ENCODE peak calls at places on chromosomes 2 and 18, in six cellular contexts. H is A549, E is pancreas, P is epithelial cell of esophagus, M is fibroblast of pulmonary artery, I is left lung. F is an unnamed sample.

GRCh38 chr2:238299803-238300202 is 11.4 kb upstream of the PER2 start:
- DNase-seq in H (no peak), E (peak), P (no peak), M (no peak), I (peak), F (no peak)

GRCh38 chr2:96928277-96928781 is 58.1 kb downstream of the FAM178B start:
- DNase-seq in H (no peak), E (no peak), P (peak), M (no peak), I (no peak), F (no peak)

GRCh38 chr2:199439094-199439493 is 18.6 kb downstream of the SATB2 start:
- DNase-seq in H (no peak), E (no peak), P (no peak), M (no peak), I (no peak), F (no peak)

GRCh38 chr2:64273524-64274398 is 129.5 kb upstream of the PELI1 start:
- DNase-seq in H (no peak), E (no peak), P (peak), M (peak), I (no peak), F (peak)

GRCh38 chr2:196823750-196824149 is 14.6 kb upstream of the C2orf66 start:
- DNase-seq in H (peak), E (no peak), P (peak), M (peak), I (no peak), F (no peak)

GRCh38 chr2:172253190-172254052 is 150.7 kb upstream of the DLX2 start:
- DNase-seq in H (peak), E (no peak), P (peak), M (peak), I (peak), F (peak)

GRCh38 chr18:51279367-51279984 is 82.0 kb upstream of the MEX3C start:
- DNase-seq in H (no peak), E (no peak), P (no peak), M (no peak), I (no peak), F (no peak)

GRCh38 chr2:117639401-117639800 is 175.1 kb upstream of the DDX18 start:
- DNase-seq in H (no peak), E (no peak), P (no peak), M (no peak), I (no peak), F (no peak)

GRCh38 chr18:45006934-45007333 is 326.2 kb downstream of the SETBP1 start:
- DNase-seq in H (no peak), E (no peak), P (no peak), M (no peak), I (no peak), F (no peak)

GRCh38 chr2:190607657-190608357 is 41.1 kb upstream of the NAB1 start:
- DNase-seq in H (peak), E (no peak), P (peak), M (peak), I (no peak), F (no peak)

GRCh38 chr2:149860276-149860921 is 272.8 kb upstream of the MMADHC start:
- DNase-seq in H (no peak), E (peak), P (no peak), M (peak), I (peak), F (no peak)

GRCh38 chr2:109523121-109523520 is 90.6 kb downstream of the SEPTIN10 start:
- DNase-seq in H (no peak), E (no peak), P (no peak), M (no peak), I (no peak), F (no peak)

GRCh38 chr2:241730679-241731293 is 3.6 kb upstream of the D2HGDH start:
- DNase-seq in H (no peak), E (no peak), P (no peak), M (no peak), I (no peak), F (no peak)

GRCh38 chr18:42752921-42753320 is 362.6 kb downstream of the RIT2 start:
- DNase-seq in H (no peak), E (no peak), P (no peak), M (no peak), I (no peak), F (no peak)

GRCh38 chr2:79294994-79295393 is 135.4 kb upstream of the REG3A start:
- DNase-seq in H (no peak), E (no peak), P (no peak), M (no peak), I (no peak), F (no peak)

GRCh38 chr18:58484989-58485962 is 143.6 kb downstream of the ALPK2 start:
- DNase-seq in H (no peak), E (no peak), P (peak), M (no peak), I (no peak), F (no peak)

GRCh38 chr2:16664052-16664731 is 1.4 kb downstream of the CYRIA start:
- DNase-seq in H (no peak), E (peak), P (peak), M (peak), I (peak), F (no peak)

GRCh38 chr2:215847056-215847455 is 166.3 kb downstream of the MREG start:
- DNase-seq in H (no peak), E (no peak), P (no peak), M (no peak), I (no peak), F (no peak)

GRCh38 chr2:240947607-240948006 is 41.5 kb downstream of the CROCC2 start:
- DNase-seq in H (no peak), E (no peak), P (no peak), M (no peak), I (peak), F (no peak)

GRCh38 chr18:54528942-54529376 is 62.1 kb upstream of the DYNAP start:
- DNase-seq in H (no peak), E (no peak), P (no peak), M (no peak), I (no peak), F (no peak)

GRCh38 chr2:47494267-47495130 is 91.5 kb downstream of the MSH2 start:
- DNase-seq in H (no peak), E (no peak), P (no peak), M (no peak), I (no peak), F (no peak)

GRCh38 chr18:28357785-28358401 is 181.0 kb upstream of the CDH2 start:
- DNase-seq in H (no peak), E (no peak), P (no peak), M (no peak), I (no peak), F (no peak)

GRCh38 chr2:235610696-235611257 is 116.9 kb downstream of the AGAP1 start:
- DNase-seq in H (no peak), E (no peak), P (no peak), M (no peak), I (no peak), F (no peak)

GRCh38 chr2:21451418-21451817 is 327.6 kb downstream of the TDRD15 start:
- DNase-seq in H (no peak), E (no peak), P (peak), M (no peak), I (no peak), F (no peak)

GRCh38 chr2:69946351-69947077 is 14.9 kb downstream of the ASPRV1 start:
- DNase-seq in H (peak), E (no peak), P (peak), M (peak), I (no peak), F (no peak)
- TF ChIP-seq CTCF in H (no peak), E (no peak), P (no peak), M (no peak), I (no peak), F (no peak)

GRCh38 chr2:27154481-27154880 is 5.7 kb downstream of the TCF23 start:
- DNase-seq in H (no peak), E (no peak), P (no peak), M (no peak), I (no peak), F (no peak)

GRCh38 chr2:27149575-27150405 is 986 bp downstream of the TCF23 start:
- DNase-seq in H (no peak), E (no peak), P (no peak), M (no peak), I (no peak), F (no peak)

GRCh38 chr2:27150639-27151230 is 1.9 kb downstream of the TCF23 start:
- DNase-seq in H (no peak), E (no peak), P (no peak), M (no peak), I (no peak), F (no peak)

GRCh38 chr2:27152796-27153464 is 4.1 kb downstream of the TCF23 start:
- DNase-seq in H (no peak), E (no peak), P (peak), M (no peak), I (no peak), F (no peak)

GRCh38 chr2:27152102-27152795 is 3.4 kb downstream of the TCF23 start:
- DNase-seq in H (no peak), E (no peak), P (no peak), M (no peak), I (no peak), F (no peak)
- TF ChIP-seq CTCF in H (no peak), E (no peak), P (no peak), M (no peak), I (no peak), F (no peak)

DNA sequence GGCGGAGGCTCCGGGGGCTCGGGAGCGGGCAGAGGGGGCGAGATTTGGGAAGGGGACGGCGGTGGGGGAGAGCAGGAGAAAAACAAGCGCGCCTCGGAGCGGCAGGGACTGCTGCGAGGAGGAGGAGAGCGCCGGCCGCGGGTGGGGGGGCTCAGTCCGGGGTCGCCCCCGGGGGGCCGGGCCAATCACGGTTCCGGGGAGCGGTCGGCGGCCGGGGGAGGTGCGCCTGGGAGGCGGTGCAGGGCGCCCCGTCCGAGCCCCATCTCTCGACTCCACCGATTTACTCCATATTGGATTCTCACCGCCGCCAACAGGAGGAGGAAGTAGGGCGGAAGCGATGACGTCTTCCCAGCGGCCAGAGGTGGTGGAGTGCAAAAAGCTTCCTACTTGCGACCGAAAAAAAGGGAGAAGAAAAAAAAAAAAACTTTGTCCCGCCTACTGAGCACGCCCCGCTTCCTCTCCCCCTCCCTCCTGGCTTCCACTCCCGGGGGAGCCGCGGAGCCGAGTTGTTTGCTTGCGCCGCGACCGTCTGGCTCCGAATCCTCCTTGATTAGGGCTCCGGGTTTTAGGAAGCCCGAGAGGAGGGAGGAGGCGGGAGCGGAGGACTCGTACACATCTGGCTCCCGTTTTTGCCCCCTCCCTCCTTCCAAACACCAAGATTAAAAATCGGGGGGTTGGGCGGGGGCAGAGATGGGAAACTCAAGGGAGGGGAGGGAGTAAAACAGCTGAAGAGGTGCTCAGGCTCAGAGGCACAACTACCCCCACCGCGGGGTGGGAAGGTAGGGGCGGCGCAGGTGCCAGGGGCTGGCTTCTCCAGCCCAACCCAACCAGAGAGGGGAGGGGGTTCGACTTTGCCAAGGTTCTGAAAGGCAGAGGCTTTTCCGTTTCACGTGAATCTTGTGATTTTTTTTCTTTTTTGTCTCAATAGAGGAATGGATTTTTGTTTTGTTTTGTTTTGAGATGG is at the start of gene SPRED2:
- DNase-seq in H (peak), E (peak), P (peak), M (peak), I (peak), F (peak)
- TF ChIP-seq CTCF in H (peak), E (no peak), P (peak), M (no peak), I (no peak), F (no peak)

GRCh38 chr2:148179724-148180123 is 158.8 kb downstream of the MBD5 start:
- DNase-seq in H (no peak), E (no peak), P (no peak), M (no peak), I (no peak), F (no peak)
- TF ChIP-seq CTCF in H (no peak), E (no peak), P (no peak), M (no peak), I (no peak), F (no peak)

DNA sequence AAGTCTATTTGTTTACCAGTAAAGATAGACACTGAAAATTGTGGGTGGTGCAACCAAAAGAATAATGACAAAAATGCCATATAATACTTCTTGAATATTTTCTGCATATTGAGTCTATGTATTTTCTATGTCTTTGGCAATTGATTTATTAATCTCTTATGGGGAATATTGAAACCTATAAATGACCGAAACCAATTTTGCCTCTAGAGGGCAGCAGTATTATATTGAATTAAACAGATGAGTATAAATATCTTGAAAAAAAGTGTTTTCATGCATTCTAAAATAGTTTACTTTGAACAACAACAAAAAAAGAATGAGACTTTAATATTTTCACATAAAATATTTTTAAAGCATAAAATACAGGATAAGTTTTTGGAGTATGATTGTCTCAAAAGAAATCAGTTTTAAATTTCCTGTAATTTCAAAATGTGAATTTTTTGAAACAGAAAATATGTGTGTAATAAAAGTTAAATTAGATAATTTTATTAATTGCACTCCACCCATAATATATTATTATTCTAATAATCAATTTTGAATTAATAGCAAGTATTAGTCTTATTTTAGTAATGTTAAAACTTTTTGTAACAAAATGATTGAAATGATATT is 49.9 kb upstream of the CALCRL start:
- DNase-seq in H (no peak), E (no peak), P (peak), M (peak), I (no peak), F (no peak)
- TF ChIP-seq CTCF in H (peak), E (no peak), P (peak), M (peak), I (no peak), F (peak)